ENCODE peak calls at places on chromosomes 2 and 18, in eight cellular contexts. I is HCT116; O is H1; W is ascending aorta; N is upper lobe of right lung; R is tibial artery; T is effector memory CD4-positive, alpha-beta T cell; Z is mammary epithelial cell. M is an unnamed sample.

GRCh38 chr2:219001100-219001576 is 7.9 kb upstream of the CRYBA2 start:
- DNase-seq in O (no peak), R (no peak), N (no peak), Z (no peak), W (no peak), I (no peak), T (no peak), M (no peak)

GRCh38 chr2:31129835-31130561 is 8.2 kb downstream of the GALNT14 start:
- DNase-seq in I (no peak), N (no peak), W (no peak), T (no peak), O (no peak), Z (no peak), R (no peak), M (no peak)

GRCh38 chr2:232038251-232038897 is 76.9 kb downstream of the DIS3L2 start:
- DNase-seq in R (no peak), I (no peak), N (no peak), W (no peak), O (no peak), Z (no peak), T (no peak), M (no peak)

GRCh38 chr2:162795312-162795711 is 43.3 kb downstream of the KCNH7 start:
- DNase-seq in N (no peak), R (no peak), I (no peak), O (no peak), Z (no peak), T (no peak), W (no peak), M (no peak)

GRCh38 chr2:181456660-181457120 is 496 bp upstream of the ITGA4 start:
- DNase-seq in W (peak; percentile 17), O (no peak), Z (no peak), R (peak; percentile 30), I (no peak), N (peak; percentile 76), T (peak; percentile 67), M (peak; percentile 86)

GRCh38 chr2:219493086-219493485 is 5.6 kb upstream of the GMPPA start:
- DNase-seq in T (no peak), O (no peak), Z (no peak), N (no peak), W (no peak), I (no peak), R (no peak), M (no peak)

GRCh38 chr18:48728204-48728833 is 189.5 kb downstream of the CTIF start:
- DNase-seq in N (no peak), T (no peak), W (no peak), O (no peak), R (peak; percentile 62), Z (peak; percentile 87), I (no peak), M (peak; percentile 41)

GRCh38 chr18:44887227-44887631 is 206.5 kb downstream of the SETBP1 start:
- DNase-seq in R (no peak), T (no peak), W (no peak), Z (peak; percentile 96), I (no peak), O (no peak), N (no peak), M (no peak)

DNA sequence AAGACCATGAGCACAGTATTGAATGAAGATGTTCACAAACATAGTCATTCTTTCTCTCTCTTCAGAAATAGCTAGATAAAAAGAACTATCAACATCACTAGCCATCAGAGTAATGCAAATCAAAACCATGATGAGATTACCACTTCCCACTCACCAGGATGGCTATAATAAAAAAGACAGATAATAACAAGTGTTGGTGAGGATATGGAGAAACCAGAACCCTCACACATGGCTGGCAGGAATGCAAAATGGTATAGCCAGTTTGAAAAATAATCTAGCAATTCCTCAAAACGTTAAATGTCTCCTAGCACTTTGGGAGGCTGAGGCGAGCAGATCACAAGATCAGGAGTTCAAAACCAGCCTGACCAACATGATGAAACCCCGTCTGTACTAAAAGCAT is 31.3 kb upstream of the PPP1CB start:
- DNase-seq in I (no peak), R (no peak), W (no peak), O (no peak), Z (no peak), N (no peak), T (no peak), M (no peak)
- H3K4me1 ChIP-seq in I (peaks cover 19% of the 10 kb centered on the region), R (peaks cover 36% of the 10 kb centered on the region), W (peaks cover 5% of the 10 kb centered on the region), O (no peaks in the 10 kb centered on the region), Z (peaks cover 21% of the 10 kb centered on the region), N (peaks cover 16% of the 10 kb centered on the region), T (no peaks in the 10 kb centered on the region), M (peaks cover 7% of the 10 kb centered on the region)

GRCh38 chr2:179005976-179006375 is 44.0 kb downstream of the CCDC141 start:
- DNase-seq in T (no peak), W (no peak), I (no peak), N (no peak), Z (no peak), R (no peak), O (no peak), M (no peak)
- H3K36me3 ChIP-seq in T (no peaks in the 10 kb centered on the region), W (no peaks in the 10 kb centered on the region), I (no peaks in the 10 kb centered on the region), N (no peaks in the 10 kb centered on the region), Z (no peaks in the 10 kb centered on the region), R (no peaks in the 10 kb centered on the region), O (no peaks in the 10 kb centered on the region), M (no peaks in the 10 kb centered on the region)

GRCh38 chr2:2823061-2823753 is 492.1 kb upstream of the MYT1L start:
- DNase-seq in R (no peak), O (no peak), I (no peak), W (no peak), Z (no peak), N (no peak), T (no peak), M (no peak)
- H3K27ac ChIP-seq in R (no peak overlapping the region), O (no peak overlapping the region), I (no peak overlapping the region), W (no peak overlapping the region), Z (no peak overlapping the region), N (no peak overlapping the region), T (no peak overlapping the region), M (no peak overlapping the region)

DNA sequence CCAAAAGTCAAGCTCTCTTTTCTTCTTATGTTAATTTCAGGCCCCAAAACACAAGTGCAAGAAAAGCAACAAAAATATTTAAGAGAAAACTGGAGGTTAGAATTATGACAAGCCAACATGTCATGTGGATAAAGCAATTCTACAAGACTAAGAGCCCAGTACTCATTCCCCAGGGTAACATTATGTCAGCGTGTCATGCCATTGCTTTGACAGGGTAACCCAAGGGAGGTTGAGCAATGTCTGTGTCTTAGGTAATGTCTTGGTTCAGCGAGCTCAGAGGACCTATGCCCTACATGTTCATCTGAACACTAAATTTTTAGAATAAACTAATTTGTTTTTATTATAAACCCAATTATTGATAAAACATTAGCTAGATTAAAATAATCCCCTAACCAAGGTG is 173.2 kb upstream of the ZNF804A start:
- DNase-seq in R (no peak), N (no peak), W (no peak), O (no peak), T (no peak), I (no peak), Z (no peak), M (no peak)
- H3K4me1 ChIP-seq in R (no peaks in the 10 kb centered on the region), N (no peaks in the 10 kb centered on the region), W (no peaks in the 10 kb centered on the region), O (no peaks in the 10 kb centered on the region), T (no peaks in the 10 kb centered on the region), I (no peaks in the 10 kb centered on the region), Z (no peaks in the 10 kb centered on the region), M (no peaks in the 10 kb centered on the region)

GRCh38 chr2:28782423-28782822 is 28.2 kb upstream of the SPDYA start:
- DNase-seq in Z (no peak), T (no peak), R (no peak), O (no peak), I (no peak), W (no peak), N (no peak), M (no peak)
- H3K36me3 ChIP-seq in Z (peaks cover 64% of the 10 kb centered on the region), T (peaks cover 73% of the 10 kb centered on the region), R (peaks cover 96% of the 10 kb centered on the region), O (peaks cover 10% of the 10 kb centered on the region), I (peaks cover 32% of the 10 kb centered on the region), W (peaks cover 94% of the 10 kb centered on the region), N (peaks cover 99% of the 10 kb centered on the region), M (peaks cover 25% of the 10 kb centered on the region)

DNA sequence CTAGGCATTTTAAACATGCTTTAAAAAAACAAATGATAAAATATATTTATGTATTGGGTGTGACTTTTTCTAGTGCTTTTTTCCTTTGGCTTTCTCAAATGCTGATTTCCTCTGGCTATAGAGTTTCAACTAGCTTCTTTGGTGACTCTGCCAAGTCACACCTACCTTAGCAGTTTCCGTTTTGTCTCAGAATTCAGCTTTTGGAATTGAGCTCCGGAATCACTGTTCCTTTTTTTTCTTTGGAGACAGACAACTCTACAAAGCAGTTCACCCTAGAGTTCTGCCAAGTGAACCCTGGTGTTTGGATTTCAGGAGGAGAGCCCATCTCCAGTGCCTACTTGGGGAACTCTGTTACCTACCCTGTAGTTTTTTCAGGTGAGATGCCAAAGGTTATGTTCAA is 89.9 kb downstream of the UPP2 start:
- DNase-seq in O (no peak), I (no peak), N (no peak), Z (no peak), R (no peak), T (no peak), W (no peak), M (no peak)
- H3K27ac ChIP-seq in O (no peak overlapping the region), I (no peak overlapping the region), N (peak overlapping the region; percentile 38), Z (no peak overlapping the region), R (no peak overlapping the region), T (no peak overlapping the region), W (no peak overlapping the region), M (peak overlapping the region; percentile 51)

GRCh38 chr2:233416199-233416598 is 61.9 kb downstream of the DGKD start:
- DNase-seq in W (no peak), T (no peak), N (no peak), Z (no peak), R (no peak), O (no peak), I (no peak), M (no peak)

GRCh38 chr2:233418052-233418760 is 63.9 kb downstream of the DGKD start:
- DNase-seq in W (no peak), I (no peak), R (no peak), N (no peak), O (no peak), T (no peak), Z (no peak), M (no peak)

GRCh38 chr2:233418761-233419625 is 64.7 kb downstream of the DGKD start:
- DNase-seq in W (peak; percentile 45), R (peak; percentile 47), Z (no peak), O (no peak), I (peak; percentile 37), N (no peak), T (peak; percentile 45), M (no peak)

GRCh38 chr2:233416706-233417105 is 62.4 kb downstream of the DGKD start:
- DNase-seq in N (no peak), R (no peak), T (no peak), I (no peak), W (no peak), Z (no peak), O (no peak), M (no peak)

DNA sequence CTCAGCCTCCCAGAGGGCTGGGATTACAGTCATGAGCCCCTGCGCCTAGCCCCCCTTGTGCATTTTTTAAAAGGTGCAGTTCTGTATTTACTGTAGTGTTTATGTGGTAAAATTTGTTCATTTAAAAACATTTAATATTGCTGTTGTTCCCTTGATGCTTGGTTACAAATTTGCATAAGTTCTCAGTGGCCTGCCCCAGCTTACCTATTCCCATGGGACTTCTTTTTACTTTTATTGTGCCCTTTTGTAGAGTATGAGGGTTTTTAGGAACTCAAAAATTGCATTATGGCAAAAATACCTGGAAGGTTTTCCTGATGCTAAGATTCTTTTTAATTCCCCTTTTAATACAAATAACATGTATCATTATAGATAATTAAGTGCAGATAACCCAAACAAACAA is 63.0 kb downstream of the DGKD start:
- DNase-seq in N (no peak), Z (no peak), R (no peak), W (no peak), O (no peak), T (no peak), I (no peak), M (no peak)
- H3K4me1 ChIP-seq in N (peaks cover 49% of the 10 kb centered on the region), Z (peaks cover 43% of the 10 kb centered on the region), R (peaks cover 57% of the 10 kb centered on the region), W (peaks cover 18% of the 10 kb centered on the region), O (peaks cover 8% of the 10 kb centered on the region), T (peaks cover 75% of the 10 kb centered on the region), I (peaks cover 78% of the 10 kb centered on the region), M (peaks cover 18% of the 10 kb centered on the region)

GRCh38 chr2:68809324-68810240 is 61.6 kb downstream of the BMP10 start:
- DNase-seq in Z (peak; percentile 84), R (no peak), W (no peak), T (no peak), I (no peak), N (no peak), O (no peak), M (no peak)
- H3K36me3 ChIP-seq in Z (peaks cover 17% of the 10 kb centered on the region), R (no peaks in the 10 kb centered on the region), W (no peaks in the 10 kb centered on the region), T (peaks cover 79% of the 10 kb centered on the region), I (no peaks in the 10 kb centered on the region), N (peaks cover 43% of the 10 kb centered on the region), O (no peaks in the 10 kb centered on the region), M (no peaks in the 10 kb centered on the region)

M was measured in kidney.